ENCODE peak calls at places on chromosomes 4 and X, in nine cellular contexts. N is sigmoid colon, S is Panc1, P is vagina, D is GM23338, R is endothelial cell of umbilical vein, E is transverse colon, K is stomach, Q is upper lobe of left lung. X is an unnamed sample.
A peak's percentile ranks its signal among the peaks of the same experiment; 100 is the strongest.

GRCh38 chrX:53990201-53990600 is 54.1 kb downstream of the PHF8 start:
- DNase-seq in N (no peak), K (no peak), D (no peak), P (no peak), R (no peak), Q (no peak), E (no peak), S (no peak), X (no peak)

GRCh38 chr4:1400191-1400805 is 5.9 kb downstream of the NKX1-1 start:
- DNase-seq in S (no peak), E (no peak), P (no peak), Q (peak; percentile 38), N (no peak), K (peak; percentile 20), R (no peak), D (no peak), X (peak; percentile 54)

GRCh38 chrX:138849521-138849920 is 138.0 kb upstream of the FGF13 start:
- DNase-seq in N (no peak), K (no peak), E (no peak), P (no peak), R (no peak), D (no peak), Q (no peak), S (no peak), X (no peak)

GRCh38 chrX:72245461-72246089 is 6.7 kb upstream of the ERCC6L start:
- DNase-seq in D (peak; percentile 74), N (no peak), Q (no peak), P (no peak), S (no peak), E (peak; percentile 73), R (peak; percentile 48), K (peak; percentile 77), X (no peak)

GRCh38 chr4:172352351-172352750 is 539.1 kb downstream of the GALNTL6 start:
- DNase-seq in S (no peak), P (no peak), N (no peak), D (no peak), Q (no peak), E (no peak), R (no peak), K (no peak), X (no peak)

GRCh38 chr4:184471872-184472539 is 2.3 kb downstream of the IRF2 start:
- DNase-seq in N (no peak), K (no peak), Q (no peak), E (peak; percentile 43), D (no peak), R (no peak), P (no peak), S (no peak), X (no peak)

GRCh38 chr4:101337688-101338087 is 9.6 kb downstream of the PPP3CA start:
- DNase-seq in D (no peak), E (no peak), Q (no peak), K (no peak), R (no peak), N (no peak), S (no peak), P (no peak), X (no peak)

GRCh38 chr4:83413676-83414075 is 41.9 kb downstream of the HELQ start:
- DNase-seq in Q (no peak), K (no peak), D (no peak), E (no peak), P (no peak), N (no peak), R (no peak), S (no peak), X (no peak)

GRCh38 chrX:52870041-52870440 is 2.2 kb upstream of the XAGE3 start:
- DNase-seq in E (no peak), K (no peak), R (no peak), Q (no peak), D (no peak), P (no peak), N (no peak), S (no peak), X (no peak)

GRCh38 chr4:124183231-124183630 is 529.3 kb downstream of the ANKRD50 start:
- DNase-seq in Q (no peak), R (no peak), N (no peak), D (no peak), P (no peak), K (no peak), S (no peak), E (no peak), X (no peak)

GRCh38 chrX:24876782-24877315 is 138.9 kb downstream of the ARX start:
- DNase-seq in D (no peak), N (no peak), E (no peak), Q (no peak), S (no peak), P (no peak), K (no peak), R (no peak), X (no peak)

GRCh38 chr4:2786152-2786671 is 6.7 kb upstream of the SH3BP2 start:
- DNase-seq in K (peak; percentile 22), Q (no peak), S (no peak), E (peak; percentile 34), N (peak; percentile 56), P (no peak), R (no peak), D (no peak), X (peak; percentile 66)

GRCh38 chr4:93359609-93360008 is 468.9 kb upstream of the ATOH1 start:
- DNase-seq in N (no peak), R (no peak), K (no peak), P (no peak), E (no peak), D (no peak), S (no peak), Q (no peak), X (no peak)

GRCh38 chr4:183441276-183441675 is 3.2 kb upstream of the CDKN2AIP start:
- DNase-seq in N (no peak), D (no peak), P (no peak), E (no peak), Q (no peak), R (no peak), S (no peak), K (no peak), X (no peak)

GRCh38 chr4:55722132-55722531 is 86.0 kb upstream of the NMU start:
- DNase-seq in R (no peak), N (no peak), K (no peak), E (no peak), S (no peak), P (no peak), Q (no peak), D (no peak), X (no peak)

GRCh38 chr4:155972098-155972497 is 18.4 kb upstream of the CTSO start:
- DNase-seq in Q (no peak), K (no peak), S (no peak), R (no peak), P (no peak), N (no peak), E (no peak), D (peak; percentile 61), X (no peak)
- TF ChIP-seq CTCF in Q (no peak), K (no peak), S (peak; percentile 43), R (no peak), P (no peak), N (no peak), E (no peak), D (peak; percentile 63), X (no peak)

GRCh38 chr4:186943607-186943908 is 219.9 kb upstream of the FAT1 start:
- DNase-seq in N (no peak), K (no peak), Q (no peak), D (no peak), S (no peak), P (no peak), R (no peak), E (no peak), X (no peak)

GRCh38 chr4:186948361-186949291 is 225.0 kb upstream of the FAT1 start:
- DNase-seq in P (no peak), E (no peak), N (no peak), Q (no peak), R (no peak), D (peak; percentile 70), K (no peak), S (no peak), X (no peak)

GRCh38 chr4:186949847-186950246 is 226.2 kb upstream of the FAT1 start:
- DNase-seq in R (no peak), P (no peak), Q (no peak), N (no peak), E (no peak), D (no peak), S (no peak), K (no peak), X (no peak)

GRCh38 chr4:186946140-186946539 is 222.5 kb upstream of the FAT1 start:
- DNase-seq in Q (peak; percentile 60), S (no peak), N (no peak), P (no peak), E (peak; percentile 50), K (no peak), D (no peak), R (no peak), X (no peak)

DNA sequence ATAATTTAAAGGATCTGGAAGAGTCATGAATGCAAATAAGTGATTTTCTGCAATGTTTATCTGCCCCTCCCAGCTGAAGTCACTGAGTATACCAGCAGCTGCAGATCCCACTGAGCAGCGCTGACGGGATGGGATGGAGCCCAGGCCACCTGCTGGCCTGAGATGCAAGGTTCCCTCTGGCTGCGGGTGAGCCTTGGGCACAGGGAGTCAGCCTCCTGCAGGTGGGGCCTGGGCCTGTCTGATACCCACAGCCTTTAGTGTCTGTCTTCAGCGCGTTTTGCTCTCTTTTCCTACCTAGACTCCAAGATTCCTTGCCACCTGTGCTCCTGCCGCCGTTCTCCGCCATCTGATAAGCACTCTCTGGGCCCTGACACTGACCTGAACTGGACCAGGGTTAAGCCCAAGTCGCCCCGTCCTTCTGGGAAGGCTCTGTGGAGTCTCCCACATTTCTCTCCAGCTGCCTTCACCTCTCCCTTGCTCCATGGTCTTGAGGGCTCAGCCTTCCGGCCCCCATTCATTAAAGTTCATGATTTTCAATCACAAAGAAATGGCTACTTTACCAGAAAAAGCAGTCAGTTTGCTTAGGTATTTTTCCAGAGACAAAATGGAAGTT is 223.1 kb upstream of the FAT1 start:
- DNase-seq in N (no peak), P (no peak), D (peak; percentile 73), E (peak; percentile 80), R (no peak), S (no peak), Q (no peak), K (peak; percentile 42), X (no peak)
- TF ChIP-seq POLR2AphosphoS5 in N (no peak), P (no peak), D (no peak), E (no peak), R (no peak), S (no peak), Q (no peak), K (no peak), X (no peak)

GRCh38 chr4:123106741-123107140 is 184.3 kb upstream of the NUDT6 start:
- DNase-seq in S (no peak), Q (peak; percentile 58), R (no peak), K (no peak), N (no peak), P (no peak), D (no peak), E (no peak), X (no peak)
- H3K4me3 ChIP-seq in S (no peak overlapping the region), Q (no peak overlapping the region), R (no peak overlapping the region), K (no peak overlapping the region), N (no peak overlapping the region), P (no peak overlapping the region), D (no peak overlapping the region), E (no peak overlapping the region), X (no peak overlapping the region)

DNA sequence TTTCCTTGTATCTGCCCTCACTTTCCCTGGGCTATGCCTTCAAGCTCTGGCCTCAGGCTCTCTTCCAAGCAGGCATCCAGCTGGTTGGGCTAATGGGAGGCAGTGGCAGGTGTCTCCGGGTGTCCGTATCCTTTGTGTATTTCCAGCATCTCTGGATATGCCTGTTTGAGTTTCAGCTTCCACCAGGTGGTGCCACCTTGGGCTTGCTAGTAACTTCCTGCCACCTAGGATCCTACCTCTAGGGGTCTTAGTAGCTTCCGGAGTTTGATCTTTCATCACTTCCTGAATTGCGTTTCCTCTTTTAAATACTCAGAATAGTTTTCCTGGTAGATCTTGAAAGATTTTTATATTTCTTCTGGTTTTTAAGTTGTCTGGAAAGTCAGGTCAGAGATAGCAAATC is 23.2 kb upstream of the ANOS1 start:
- DNase-seq in P (no peak), Q (no peak), S (no peak), K (no peak), N (no peak), E (no peak), D (peak; percentile 73), R (no peak), X (no peak)
- TF ChIP-seq CTCF in P (no peak), Q (no peak), S (no peak), K (no peak), N (no peak), E (no peak), D (peak; percentile 63), R (no peak), X (no peak)